ENCODE peak calls at places on chromosomes 1 and 21, in four cellular contexts. H is adrenal gland, D is H1, X is heart left ventricle. Y is an unnamed sample. For H3K4me1, the result is how much of the 10 kb centered on the place peaks cover.

GRCh38 chr1:53393325-53393792 is 65.5 kb upstream of the LRP8 start:
- DNase-seq in H (peak), D (peak), X (peak), Y (peak)

GRCh38 chr1:208997726-208998312 is 585.7 kb upstream of the CAMK1G start:
- DNase-seq in H (no peak), D (no peak), X (no peak), Y (no peak)

GRCh38 chr1:218475275-218475674 is 130.1 kb downstream of the TGFB2 start:
- DNase-seq in H (no peak), D (no peak), X (no peak), Y (no peak)

GRCh38 chr1:150557813-150558212 is 8.6 kb downstream of the ADAMTSL4 start:
- DNase-seq in H (peak), D (no peak), X (no peak), Y (no peak)

GRCh38 chr1:248165186-248165585 is 9.4 kb upstream of the OR2M2 start:
- DNase-seq in H (no peak), D (no peak), X (no peak), Y (no peak)

GRCh38 chr1:183291802-183292515 is 105.9 kb downstream of the LAMC2 start:
- DNase-seq in H (no peak), D (peak), X (no peak), Y (no peak)

GRCh38 chr1:173276922-173277800 is 70.0 kb upstream of the TNFSF4 start:
- DNase-seq in H (no peak), D (no peak), X (no peak), Y (no peak)

GRCh38 chr1:222909586-222909985 is 94.7 kb downstream of the DISP1 start:
- DNase-seq in H (no peak), D (no peak), X (no peak), Y (no peak)

GRCh38 chr21:45304945-45305344 is 17.2 kb upstream of the POFUT2 start:
- DNase-seq in H (peak), D (no peak), X (peak), Y (no peak)

GRCh38 chr1:166836733-166837132 is 2.5 kb upstream of the POGK start:
- DNase-seq in H (no peak), D (no peak), X (no peak), Y (no peak)

GRCh38 chr1:166838766-166839599 is at the start of gene POGK:
- DNase-seq in H (peak), D (peak), X (peak), Y (peak)

GRCh38 chr1:166840309-166841302 is 1.3 kb downstream of the POGK start:
- DNase-seq in H (no peak), D (no peak), X (no peak), Y (no peak)

GRCh38 chr1:166843322-166843721 is 4.0 kb downstream of the POGK start:
- DNase-seq in H (no peak), D (no peak), X (no peak), Y (no peak)

DNA sequence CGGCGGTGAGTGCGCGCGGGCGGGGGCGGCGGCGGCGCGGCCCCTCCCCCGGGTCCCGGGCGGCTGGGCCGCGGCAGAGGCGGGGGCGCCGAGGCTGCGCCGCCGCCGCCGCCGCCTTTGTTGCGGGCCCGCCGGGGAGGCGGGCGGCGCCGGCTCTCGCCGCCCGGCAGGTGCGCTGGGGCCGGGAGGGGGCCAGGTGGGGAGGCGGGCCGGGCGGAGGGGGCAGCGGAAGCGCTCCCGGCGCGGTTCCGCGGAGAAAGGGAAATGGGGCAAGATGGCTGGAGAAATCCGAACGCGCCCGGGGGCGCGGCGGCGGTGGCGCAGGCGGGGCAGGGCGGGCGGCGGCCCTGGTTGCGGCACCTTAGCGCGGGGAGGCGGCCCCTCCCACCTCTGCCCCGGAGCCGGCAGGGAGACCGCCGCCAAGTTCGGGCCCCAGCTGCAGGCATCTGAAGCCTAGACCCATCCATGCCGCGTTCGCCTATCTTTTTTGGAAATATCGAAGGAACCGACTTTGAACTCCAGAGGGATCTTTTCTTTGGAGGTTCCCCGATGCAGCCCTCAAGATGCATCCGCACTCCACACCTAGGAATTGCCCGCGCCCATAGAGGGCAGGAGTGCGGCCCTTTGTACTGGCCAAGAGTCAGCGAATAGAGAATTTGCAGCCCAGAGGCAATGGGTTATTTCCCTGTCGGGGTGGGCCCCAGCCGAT is 479 bp downstream of the POGK start:
- DNase-seq in H (peak), D (no peak), X (peak), Y (peak)
- TF ChIP-seq CTCF in H (no peak), D (peak), X (no peak), Y (no peak)

DNA sequence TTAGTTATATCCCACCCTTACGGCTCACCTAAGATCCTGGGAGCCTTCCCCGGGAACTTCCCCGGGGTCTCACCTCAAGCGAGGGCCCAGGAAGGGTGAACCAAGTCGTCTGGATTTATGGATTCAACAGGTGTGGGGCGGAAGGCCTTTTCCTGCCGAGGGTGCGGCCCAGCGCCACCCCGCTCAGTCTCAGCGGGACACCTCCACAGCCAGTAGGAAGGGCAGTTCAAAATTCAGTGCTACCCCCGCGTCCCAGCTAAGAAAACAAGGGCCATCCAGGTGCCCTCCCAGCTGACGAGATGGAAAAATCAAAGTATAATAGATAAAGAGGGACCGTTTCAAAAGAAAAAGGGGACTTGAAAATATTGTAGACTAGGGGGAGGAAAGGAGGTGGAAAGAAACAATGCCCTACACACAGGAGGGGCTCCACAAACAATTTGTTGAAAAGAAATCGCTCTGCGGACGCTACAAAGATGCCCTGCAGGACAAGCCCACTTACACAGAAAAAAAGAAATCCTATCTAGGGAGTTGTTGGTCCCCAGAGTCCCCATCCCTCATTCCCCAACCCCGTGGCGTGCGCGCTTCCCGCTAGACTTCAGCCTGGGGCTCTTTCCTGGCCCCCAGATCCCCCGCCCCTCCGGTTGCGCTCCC is 1.3 kb downstream of the SLC2A1 start:
- DNase-seq in H (no peak), D (no peak), X (no peak), Y (peak)
- H3K4me1 ChIP-seq in H (under half), D (under half), X (under half), Y (under half)

GRCh38 chr1:246058478-246058877 is 448.6 kb downstream of the SMYD3 start:
- DNase-seq in H (no peak), D (no peak), X (no peak), Y (no peak)
- TF ChIP-seq CTCF in H (no peak), D (no peak), X (no peak), Y (no peak)

GRCh38 chr1:66278260-66279046 is 255.5 kb upstream of the SGIP1 start:
- DNase-seq in H (no peak), D (no peak), X (no peak), Y (no peak)
- H3K4me1 ChIP-seq in H (under half), D (under half), X (under half), Y (under half)

GRCh38 chr1:6083801-6084467 is 38.2 kb downstream of the KCNAB2 start:
- DNase-seq in H (no peak), D (no peak), X (no peak), Y (no peak)
- TF ChIP-seq CTCF in H (no peak), D (no peak), X (no peak), Y (no peak)

GRCh38 chr1:19472174-19472573 is 13.2 kb downstream of the CAPZB start:
- DNase-seq in H (no peak), D (no peak), X (no peak), Y (no peak)

GRCh38 chr1:19466112-19466561 is 19.2 kb downstream of the CAPZB start:
- DNase-seq in H (no peak), D (no peak), X (no peak), Y (no peak)

GRCh38 chr1:19467199-19468187 is 17.8 kb downstream of the CAPZB start:
- DNase-seq in H (no peak), D (no peak), X (no peak), Y (no peak)

GRCh38 chr1:19468397-19468956 is 16.9 kb downstream of the CAPZB start:
- DNase-seq in H (peak), D (no peak), X (no peak), Y (peak)

GRCh38 chr1:19469004-19469403 is 16.3 kb downstream of the CAPZB start:
- DNase-seq in H (no peak), D (no peak), X (no peak), Y (no peak)
- H3K4me1 ChIP-seq in H (under half), D (under half), X (half or more), Y (half or more)